ENCODE peak calls at places on chromosomes 12 and 14, in four cellular contexts. C, K, L and Z are unnamed samples.

GRCh38 chr12:30823140-30823669 is 68.5 kb upstream of the CAPRIN2 start:
- DNase-seq in C (peak; percentile 43), L (no peak), K (no peak), Z (peak; percentile 52)

GRCh38 chr14:101198398-101199027 is 295.0 kb upstream of the RTL1 start:
- DNase-seq in L (no peak), C (no peak), K (no peak), Z (no peak)

GRCh38 chr12:126944684-126945083 is 1322.3 kb upstream of the TMEM132C start:
- DNase-seq in C (no peak), K (no peak), L (no peak), Z (peak; percentile 14)

GRCh38 chr12:4434721-4435425 is 10.7 kb downstream of the FGF6 start:
- DNase-seq in K (no peak), C (no peak), L (no peak), Z (peak; percentile 98)

GRCh38 chr12:103824290-103824689 is 16.7 kb downstream of the NT5DC3 start:
- DNase-seq in K (no peak), L (no peak), C (no peak), Z (no peak)

GRCh38 chr12:18882690-18883089 is 144.8 kb downstream of the CAPZA3 start:
- DNase-seq in L (peak; percentile 5), C (no peak), K (no peak), Z (no peak)

GRCh38 chr12:45292486-45293195 is 76.7 kb downstream of the ANO6 start:
- DNase-seq in C (no peak), K (no peak), L (no peak), Z (no peak)

GRCh38 chr12:131920157-131920508 is 8.9 kb upstream of the PUS1 start:
- DNase-seq in K (no peak), C (no peak), L (no peak), Z (no peak)

GRCh38 chr12:114744696-114745095 is 60.7 kb upstream of the TBX3 start:
- DNase-seq in K (no peak), C (no peak), L (no peak), Z (no peak)

GRCh38 chr12:89947437-89948265 is 239.0 kb upstream of the ATP2B1 start:
- DNase-seq in C (peak; percentile 92), K (peak; percentile 96), L (no peak), Z (no peak)

GRCh38 chr14:23877538-23878180 is 75.9 kb upstream of the DHRS4 start:
- DNase-seq in L (no peak), K (no peak), C (no peak), Z (no peak)

GRCh38 chr14:66379116-66379515 is 107.1 kb upstream of the CCDC196 start:
- DNase-seq in K (no peak), L (no peak), C (no peak), Z (no peak)

GRCh38 chr12:116919706-116920485 is 9.1 kb downstream of the FBXW8 start:
- DNase-seq in K (peak; percentile 16), L (no peak), C (no peak), Z (no peak)

GRCh38 chr14:31510222-31510621 is 22.4 kb upstream of the GPR33 start:
- DNase-seq in C (peak; percentile 16), K (peak; percentile 38), L (peak; percentile 48), Z (peak; percentile 22)

GRCh38 chr12:128258866-128259555 is 8.0 kb upstream of the TMEM132C start:
- DNase-seq in K (no peak), L (no peak), C (no peak), Z (no peak)

GRCh38 chr14:32201196-32201815 is 539 bp upstream of the RNU6-7 start:
- DNase-seq in C (peak; percentile 86), L (peak; percentile 98), K (peak; percentile 74), Z (peak; percentile 65)

GRCh38 chr12:4261655-4262054 is 11.9 kb upstream of the CCND2 start:
- DNase-seq in K (no peak), L (no peak), C (no peak), Z (no peak)

GRCh38 chr14:33475623-33476022 is 475.3 kb downstream of the EGLN3 start:
- DNase-seq in C (peak; percentile 27), L (peak; percentile 58), K (peak; percentile 88), Z (peak; percentile 34)

GRCh38 chr12:22803725-22804124 is 178.8 kb downstream of the ETNK1 start:
- DNase-seq in C (peak; percentile 15), L (no peak), K (no peak), Z (no peak)

GRCh38 chr14:61698216-61698980 is 3.1 kb downstream of the HIF1A start:
- DNase-seq in L (no peak), C (no peak), K (peak; percentile 48), Z (peak; percentile 45)

GRCh38 chr14:55530464-55530863 is 49.5 kb upstream of the KTN1 start:
- DNase-seq in K (no peak), C (no peak), L (no peak), Z (no peak)

GRCh38 chr12:76790564-76791552 is 26.9 kb downstream of the ZDHHC17 start:
- DNase-seq in C (peak; percentile 40), L (peak; percentile 12), K (peak; percentile 46), Z (peak; percentile 44)

GRCh38 chr12:90958995-90959394 is 4.0 kb upstream of the CCER1 start:
- DNase-seq in C (peak; percentile 17), L (no peak), K (peak; percentile 24), Z (no peak)

GRCh38 chr14:77014004-77014604 is 14.4 kb downstream of the IRF2BPL start:
- DNase-seq in K (peak; percentile 32), C (no peak), L (peak; percentile 68), Z (no peak)

GRCh38 chr12:124820199-124820598 is 43.5 kb downstream of the SCARB1 start:
- DNase-seq in C (no peak), K (no peak), L (no peak), Z (no peak)

GRCh38 chr12:120529641-120530314 is 820 bp upstream of the COQ5 start:
- DNase-seq in C (peak; percentile 61), L (peak; percentile 68), K (peak; percentile 73), Z (peak; percentile 69)

GRCh38 chr14:21498540-21499526 is 12.3 kb downstream of the METTL3 start:
- DNase-seq in K (peak; percentile 55), L (peak; percentile 77), C (peak; percentile 59), Z (peak; percentile 62)

GRCh38 chr14:89214221-89214965 is 202.6 kb downstream of the FOXN3 start:
- DNase-seq in C (peak; percentile 87), K (peak; percentile 81), L (peak; percentile 86), Z (no peak)

GRCh38 chr12:89770391-89770790 is 61.8 kb upstream of the ATP2B1 start:
- DNase-seq in C (no peak), K (no peak), L (no peak), Z (no peak)

DNA sequence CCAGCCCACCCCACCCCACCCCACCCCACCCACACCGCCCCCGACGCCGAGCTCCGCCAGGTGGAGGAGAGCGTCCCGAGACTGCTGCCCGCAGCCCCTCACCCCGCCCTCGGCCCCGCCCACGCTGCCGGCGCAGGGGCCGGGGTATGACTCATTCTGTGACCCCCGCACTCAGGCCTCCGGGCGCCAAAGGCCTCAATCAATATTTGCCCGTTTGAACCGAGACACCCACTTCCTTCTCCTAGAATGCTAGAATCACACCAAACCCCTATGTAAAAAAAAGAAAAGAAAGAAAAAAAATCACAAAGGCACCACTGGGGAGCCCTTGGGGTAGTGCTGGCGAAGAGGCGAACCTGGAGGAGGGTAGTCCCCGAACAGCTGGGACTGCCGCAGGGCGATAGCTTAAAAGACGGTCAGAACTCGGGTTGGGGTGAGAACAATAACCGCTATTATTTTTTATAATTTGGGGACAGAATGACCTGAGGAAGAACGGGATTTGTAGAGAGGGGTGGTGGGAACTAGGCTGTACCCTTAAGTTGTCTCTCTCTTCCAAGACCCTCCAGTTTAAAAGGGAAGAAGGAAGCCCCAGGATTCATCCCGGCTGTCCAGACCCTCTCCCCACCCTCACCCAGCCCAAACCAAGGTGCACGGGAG is 894 bp downstream of the KRT8 start:
- DNase-seq in L (peak; percentile 87), K (peak; percentile 68), C (peak; percentile 64), Z (peak; percentile 90)
- TF ChIP-seq POLR2A in L (no peak), K (no peak), C (no peak), Z (no peak)

GRCh38 chr12:123104809-123105208 is 46.1 kb downstream of the PITPNM2 start:
- DNase-seq in C (no peak), L (peak; percentile 27), K (no peak), Z (no peak)

GRCh38 chr12:123102381-123102780 is 48.5 kb downstream of the PITPNM2 start:
- DNase-seq in K (no peak), C (no peak), L (no peak), Z (no peak)

GRCh38 chr12:123100882-123101281 is 50.0 kb downstream of the PITPNM2 start:
- DNase-seq in C (no peak), K (no peak), L (no peak), Z (no peak)

GRCh38 chr12:123101467-123102004 is 49.4 kb downstream of the PITPNM2 start:
- DNase-seq in K (no peak), C (no peak), L (no peak), Z (peak; percentile 80)

GRCh38 chr12:123102781-123103503 is 47.9 kb downstream of the PITPNM2 start:
- DNase-seq in K (no peak), C (no peak), L (no peak), Z (no peak)
- TF ChIP-seq MYC in K (no peak), C (no peak), L (no peak), Z (no peak)

GRCh38 chr14:93269341-93270068 is 62.4 kb downstream of the UBR7 start:
- DNase-seq in K (no peak), C (peak; percentile 84), L (peak; percentile 24), Z (peak; percentile 52)

GRCh38 chr14:93271111-93271510 is 61.7 kb downstream of the BTBD7 start:
- DNase-seq in L (no peak), C (no peak), K (peak; percentile 21), Z (no peak)

GRCh38 chr14:93266127-93266526 is 59.1 kb downstream of the UBR7 start:
- DNase-seq in C (no peak), K (no peak), L (no peak), Z (no peak)

GRCh38 chr14:93267149-93267711 is 60.2 kb downstream of the UBR7 start:
- DNase-seq in C (no peak), K (no peak), L (no peak), Z (no peak)

DNA sequence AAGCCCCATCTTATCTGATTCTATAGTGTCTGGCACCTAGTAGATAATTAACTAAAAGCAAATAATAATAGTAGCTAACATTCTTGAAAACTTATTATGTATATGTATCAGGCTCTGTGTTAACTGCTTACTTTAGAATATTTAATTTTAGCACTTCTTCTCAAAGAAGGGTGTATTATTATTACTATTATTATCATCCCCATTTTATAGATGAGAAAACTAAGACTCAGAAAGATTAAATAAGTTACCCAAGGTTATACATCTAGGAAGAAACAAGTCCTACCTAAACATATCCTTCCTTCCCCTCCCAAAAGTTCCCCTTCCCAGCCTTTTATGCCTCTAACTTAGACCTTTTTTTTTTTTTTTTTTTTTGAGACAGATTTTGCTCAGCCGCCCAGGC is 61.4 kb downstream of the UBR7 start:
- DNase-seq in K (no peak), C (no peak), L (no peak), Z (no peak)
- TF ChIP-seq POLR2A in K (no peak), C (no peak), L (no peak), Z (no peak)

DNA sequence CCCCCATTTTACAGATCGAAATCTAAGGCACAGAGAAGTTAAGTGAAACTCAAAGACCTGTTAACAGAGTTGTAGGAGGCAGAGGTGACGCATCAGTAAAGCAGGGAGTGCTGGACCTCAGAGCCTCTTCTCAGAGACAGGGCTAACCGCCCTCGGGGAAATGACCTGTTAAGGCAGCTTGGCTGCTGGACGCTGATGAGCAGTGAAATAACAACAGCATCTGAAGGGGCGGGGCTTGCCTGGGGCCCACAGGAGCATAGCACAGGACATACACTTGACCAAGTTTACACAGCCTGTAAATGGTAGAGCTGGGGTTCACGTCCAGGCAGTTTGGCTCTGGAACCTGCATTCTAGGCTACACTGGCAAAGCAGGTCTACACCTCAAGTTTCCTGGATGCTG is 39.3 kb downstream of the LRTM2 start:
- DNase-seq in K (no peak), L (no peak), C (peak; percentile 16), Z (no peak)
- TF ChIP-seq MYC in K (no peak), L (no peak), C (no peak), Z (no peak)